ENCODE peak calls at places on chromosomes 7 and 10, in ten cellular contexts. One of them, this sample, is unnamed.

GRCh38 chr10:46547881-46548780 is 8.3 kb downstream of the GPRIN2 start:
- DNase-seq in mucosa of gallbladder: no peak
- DNase-seq in choroid plexus epithelial cell: no peak
- DNase-seq in lower leg skin: peak; percentile 85
- DNase-seq in fibroblast of the conjunctiva: no peak
- DNase-seq in hippocampal formation: no peak
- DNase-seq in T1000: no peak
- DNase-seq in MV-4-11: no peak
- DNase-seq in natural killer cell treated with Interleukin-12 subunit alpha and Interleukin-12 subunit beta and Interleukin-15 and Interleukin-18, amount 100 ng/mL, for 72 hours: peak; percentile 58
- DNase-seq in nephron progenitor cell: peak; percentile 2
- DNase-seq in this sample: peak; percentile 63

GRCh38 chr7:7765422-7765821 is 47.0 kb upstream of the RPA3 start:
- DNase-seq in lower leg skin: no peak
- DNase-seq in fibroblast of the conjunctiva: no peak
- DNase-seq in choroid plexus epithelial cell: no peak
- DNase-seq in T1000: no peak
- DNase-seq in nephron progenitor cell: no peak
- DNase-seq in hippocampal formation: no peak
- DNase-seq in natural killer cell treated with Interleukin-12 subunit alpha and Interleukin-12 subunit beta and Interleukin-15 and Interleukin-18, amount 100 ng/mL, for 72 hours: no peak
- DNase-seq in MV-4-11: no peak
- DNase-seq in mucosa of gallbladder: no peak
- DNase-seq in this sample: no peak

GRCh38 chr10:122648599-122649428 is 50.8 kb downstream of the C10orf120 start:
- DNase-seq in mucosa of gallbladder: peak; percentile 46
- DNase-seq in MV-4-11: peak; percentile 29
- DNase-seq in fibroblast of the conjunctiva: peak; percentile 8
- DNase-seq in lower leg skin: peak; percentile 75
- DNase-seq in hippocampal formation: peak; percentile 60
- DNase-seq in nephron progenitor cell: peak; percentile 76
- DNase-seq in natural killer cell treated with Interleukin-12 subunit alpha and Interleukin-12 subunit beta and Interleukin-15 and Interleukin-18, amount 100 ng/mL, for 72 hours: no peak
- DNase-seq in T1000: no peak
- DNase-seq in choroid plexus epithelial cell: peak; percentile 50
- DNase-seq in this sample: no peak

GRCh38 chr7:83486957-83487356 is 162.0 kb downstream of the SEMA3E start:
- DNase-seq in MV-4-11: no peak
- DNase-seq in hippocampal formation: no peak
- DNase-seq in natural killer cell treated with Interleukin-12 subunit alpha and Interleukin-12 subunit beta and Interleukin-15 and Interleukin-18, amount 100 ng/mL, for 72 hours: no peak
- DNase-seq in mucosa of gallbladder: no peak
- DNase-seq in lower leg skin: no peak
- DNase-seq in fibroblast of the conjunctiva: no peak
- DNase-seq in choroid plexus epithelial cell: no peak
- DNase-seq in T1000: no peak
- DNase-seq in nephron progenitor cell: no peak
- DNase-seq in this sample: no peak

GRCh38 chr10:97297556-97298222 is 5.3 kb upstream of the ARHGAP19 start:
- DNase-seq in choroid plexus epithelial cell: peak; percentile 53
- DNase-seq in natural killer cell treated with Interleukin-12 subunit alpha and Interleukin-12 subunit beta and Interleukin-15 and Interleukin-18, amount 100 ng/mL, for 72 hours: no peak
- DNase-seq in T1000: no peak
- DNase-seq in mucosa of gallbladder: peak; percentile 28
- DNase-seq in hippocampal formation: no peak
- DNase-seq in fibroblast of the conjunctiva: no peak
- DNase-seq in lower leg skin: no peak
- DNase-seq in MV-4-11: no peak
- DNase-seq in nephron progenitor cell: no peak
- DNase-seq in this sample: no peak

GRCh38 chr7:99188221-99188620 is 19.7 kb downstream of the KPNA7 start:
- DNase-seq in mucosa of gallbladder: no peak
- DNase-seq in lower leg skin: no peak
- DNase-seq in choroid plexus epithelial cell: no peak
- DNase-seq in hippocampal formation: no peak
- DNase-seq in nephron progenitor cell: no peak
- DNase-seq in natural killer cell treated with Interleukin-12 subunit alpha and Interleukin-12 subunit beta and Interleukin-15 and Interleukin-18, amount 100 ng/mL, for 72 hours: no peak
- DNase-seq in fibroblast of the conjunctiva: no peak
- DNase-seq in MV-4-11: no peak
- DNase-seq in T1000: no peak
- DNase-seq in this sample: no peak

GRCh38 chr7:87398441-87398840 is 53.0 kb downstream of the CROT start:
- DNase-seq in fibroblast of the conjunctiva: no peak
- DNase-seq in hippocampal formation: no peak
- DNase-seq in MV-4-11: no peak
- DNase-seq in mucosa of gallbladder: no peak
- DNase-seq in nephron progenitor cell: no peak
- DNase-seq in natural killer cell treated with Interleukin-12 subunit alpha and Interleukin-12 subunit beta and Interleukin-15 and Interleukin-18, amount 100 ng/mL, for 72 hours: no peak
- DNase-seq in lower leg skin: no peak
- DNase-seq in choroid plexus epithelial cell: peak; percentile 80
- DNase-seq in T1000: peak; percentile 4
- DNase-seq in this sample: no peak

GRCh38 chr7:127979728-127980126 is 51.5 kb downstream of the LRRC4 start:
- DNase-seq in T1000: no peak
- DNase-seq in hippocampal formation: no peak
- DNase-seq in choroid plexus epithelial cell: peak; percentile 31
- DNase-seq in nephron progenitor cell: no peak
- DNase-seq in mucosa of gallbladder: no peak
- DNase-seq in fibroblast of the conjunctiva: no peak
- DNase-seq in MV-4-11: no peak
- DNase-seq in lower leg skin: no peak
- DNase-seq in natural killer cell treated with Interleukin-12 subunit alpha and Interleukin-12 subunit beta and Interleukin-15 and Interleukin-18, amount 100 ng/mL, for 72 hours: no peak
- DNase-seq in this sample: no peak

GRCh38 chr7:148722340-148723165 is 23.9 kb downstream of the CUL1 start:
- DNase-seq in mucosa of gallbladder: no peak
- DNase-seq in MV-4-11: peak; percentile 18
- DNase-seq in hippocampal formation: no peak
- DNase-seq in natural killer cell treated with Interleukin-12 subunit alpha and Interleukin-12 subunit beta and Interleukin-15 and Interleukin-18, amount 100 ng/mL, for 72 hours: no peak
- DNase-seq in choroid plexus epithelial cell: peak; percentile 21
- DNase-seq in nephron progenitor cell: no peak
- DNase-seq in fibroblast of the conjunctiva: no peak
- DNase-seq in T1000: no peak
- DNase-seq in lower leg skin: no peak
- DNase-seq in this sample: no peak

GRCh38 chr7:137563986-137564385 is 220.5 kb upstream of the PTN start:
- DNase-seq in nephron progenitor cell: no peak
- DNase-seq in natural killer cell treated with Interleukin-12 subunit alpha and Interleukin-12 subunit beta and Interleukin-15 and Interleukin-18, amount 100 ng/mL, for 72 hours: no peak
- DNase-seq in T1000: no peak
- DNase-seq in mucosa of gallbladder: no peak
- DNase-seq in hippocampal formation: no peak
- DNase-seq in MV-4-11: no peak
- DNase-seq in fibroblast of the conjunctiva: no peak
- DNase-seq in choroid plexus epithelial cell: no peak
- DNase-seq in lower leg skin: no peak
- DNase-seq in this sample: no peak

GRCh38 chr7:22420973-22421635 is 64.2 kb upstream of the RAPGEF5 start:
- DNase-seq in lower leg skin: no peak
- DNase-seq in natural killer cell treated with Interleukin-12 subunit alpha and Interleukin-12 subunit beta and Interleukin-15 and Interleukin-18, amount 100 ng/mL, for 72 hours: no peak
- DNase-seq in mucosa of gallbladder: peak; percentile 72
- DNase-seq in hippocampal formation: no peak
- DNase-seq in T1000: no peak
- DNase-seq in MV-4-11: no peak
- DNase-seq in fibroblast of the conjunctiva: no peak
- DNase-seq in nephron progenitor cell: no peak
- DNase-seq in choroid plexus epithelial cell: peak; percentile 49
- DNase-seq in this sample: no peak

GRCh38 chr7:27179030-27179429 is 4.9 kb upstream of the HOXA10 start:
- DNase-seq in lower leg skin: peak; percentile 81
- DNase-seq in hippocampal formation: no peak
- DNase-seq in choroid plexus epithelial cell: no peak
- DNase-seq in MV-4-11: no peak
- DNase-seq in natural killer cell treated with Interleukin-12 subunit alpha and Interleukin-12 subunit beta and Interleukin-15 and Interleukin-18, amount 100 ng/mL, for 72 hours: no peak
- DNase-seq in nephron progenitor cell: peak; percentile 19
- DNase-seq in T1000: no peak
- DNase-seq in fibroblast of the conjunctiva: no peak
- DNase-seq in mucosa of gallbladder: no peak
- DNase-seq in this sample: no peak

GRCh38 chr7:152435384-152436278 is at the start of gene KMT2C:
- DNase-seq in mucosa of gallbladder: peak; percentile 45
- DNase-seq in hippocampal formation: no peak
- DNase-seq in fibroblast of the conjunctiva: no peak
- DNase-seq in nephron progenitor cell: peak; percentile 64
- DNase-seq in lower leg skin: peak; percentile 90
- DNase-seq in natural killer cell treated with Interleukin-12 subunit alpha and Interleukin-12 subunit beta and Interleukin-15 and Interleukin-18, amount 100 ng/mL, for 72 hours: peak; percentile 67
- DNase-seq in MV-4-11: no peak
- DNase-seq in choroid plexus epithelial cell: peak; percentile 58
- DNase-seq in T1000: no peak
- DNase-seq in this sample: peak; percentile 75